ENCODE peak calls at places on chromosomes 12 and 14, in seven cellular contexts. E is left lung, P is RWPE2, L is A673, V is IMR-90, S is upper lobe of right lung, K is dorsolateral prefrontal cortex. O is an unnamed sample.
A peak's percentile ranks its signal among the peaks of the same experiment; 100 is the strongest.

GRCh38 chr12:64028541-64028940 is 184.0 kb downstream of the SRGAP1 start:
- DNase-seq in E (no peak), P (no peak), L (no peak), V (no peak), S (no peak), K (no peak), O (no peak)

GRCh38 chr14:94560782-94561655 is at the start of gene SERPINA4:
- DNase-seq in E (no peak), P (peak; percentile 51), L (no peak), V (no peak), S (no peak), K (no peak), O (no peak)

GRCh38 chr12:94427520-94428381 is 31.9 kb downstream of the CEP83 start:
- DNase-seq in E (no peak), P (no peak), L (peak; percentile 83), V (peak; percentile 82), S (no peak), K (no peak), O (peak; percentile 85)

GRCh38 chr14:99744199-99744872 is 48.9 kb upstream of the EML1 start:
- DNase-seq in E (peak; percentile 9), P (no peak), L (no peak), V (peak; percentile 67), S (no peak), K (no peak), O (no peak)

GRCh38 chr12:132393991-132394949 is 64.9 kb upstream of the GALNT9 start:
- DNase-seq in E (peak; percentile 54), P (peak; percentile 36), L (no peak), V (no peak), S (peak; percentile 52), K (peak; percentile 18), O (no peak)

GRCh38 chr12:95836185-95836609 is 22.6 kb upstream of the SNRPF start:
- DNase-seq in E (no peak), P (no peak), L (peak; percentile 84), V (peak; percentile 78), S (no peak), K (no peak), O (peak; percentile 87)

GRCh38 chr12:132151766-132152410 is 7.6 kb downstream of the NOC4L start:
- DNase-seq in E (no peak), P (peak; percentile 56), L (no peak), V (no peak), S (peak; percentile 63), K (no peak), O (no peak)

GRCh38 chr14:60760648-60761364 is 26.2 kb downstream of the MNAT1 start:
- DNase-seq in E (no peak), P (no peak), L (no peak), V (no peak), S (no peak), K (no peak), O (no peak)

GRCh38 chr12:124630791-124631313 is 63.4 kb upstream of the NCOR2 start:
- DNase-seq in E (no peak), P (no peak), L (no peak), V (no peak), S (no peak), K (no peak), O (no peak)

GRCh38 chr12:110741371-110741770 is 1.3 kb downstream of the PPP1CC start:
- DNase-seq in E (no peak), P (no peak), L (no peak), V (no peak), S (no peak), K (no peak), O (peak; percentile 47)

GRCh38 chr12:906077-906585 is 43.4 kb downstream of the RAD52 start:
- DNase-seq in E (no peak), P (no peak), L (no peak), V (no peak), S (no peak), K (no peak), O (no peak)

GRCh38 chr12:66596189-66596588 is 82.7 kb downstream of the GRIP1 start:
- DNase-seq in E (no peak), P (no peak), L (no peak), V (peak; percentile 7), S (no peak), K (no peak), O (peak; percentile 71)

GRCh38 chr12:54762390-54762789 is 91.9 kb upstream of the MUCL1 start:
- DNase-seq in E (no peak), P (no peak), L (no peak), V (no peak), S (no peak), K (no peak), O (no peak)

GRCh38 chr12:55707841-55708694 is at the start of gene ITGA7:
- DNase-seq in E (peak; percentile 96), P (no peak), L (peak; percentile 73), V (no peak), S (peak; percentile 84), K (peak; percentile 46), O (no peak)

GRCh38 chr14:85190251-85190650 is 339.7 kb upstream of the FLRT2 start:
- DNase-seq in E (no peak), P (no peak), L (no peak), V (no peak), S (no peak), K (no peak), O (no peak)

GRCh38 chr12:18864900-18865561 is 127.1 kb downstream of the CAPZA3 start:
- DNase-seq in E (no peak), P (no peak), L (no peak), V (peak; percentile 73), S (no peak), K (no peak), O (no peak)

GRCh38 chr12:59396941-59397340 is 198.9 kb upstream of the SLC16A7 start:
- DNase-seq in E (no peak), P (no peak), L (no peak), V (peak; percentile 36), S (no peak), K (no peak), O (no peak)

GRCh38 chr12:47823422-47824086 is 3.9 kb upstream of the HDAC7 start:
- DNase-seq in E (no peak), P (no peak), L (no peak), V (no peak), S (no peak), K (no peak), O (no peak)

GRCh38 chr12:47824198-47824597 is 4.5 kb upstream of the HDAC7 start:
- DNase-seq in E (no peak), P (no peak), L (no peak), V (no peak), S (no peak), K (no peak), O (no peak)

GRCh38 chr12:47822863-47823262 is 3.2 kb upstream of the HDAC7 start:
- DNase-seq in E (no peak), P (no peak), L (no peak), V (no peak), S (no peak), K (no peak), O (no peak)

GRCh38 chr12:47825239-47825639 is 5.5 kb upstream of the HDAC7 start:
- DNase-seq in E (peak; percentile 77), P (peak; percentile 83), L (no peak), V (no peak), S (peak; percentile 84), K (no peak), O (no peak)

GRCh38 chr12:47824629-47825028 is 4.9 kb upstream of the HDAC7 start:
- DNase-seq in E (no peak), P (no peak), L (no peak), V (no peak), S (no peak), K (no peak), O (no peak)
- H3K27ac ChIP-seq in E (peak overlapping the region; percentile 81), P (peak overlapping the region; percentile 95), L (no peak overlapping the region), V (no peak overlapping the region), S (peak overlapping the region; percentile 97), K (no peak overlapping the region), O (no peak overlapping the region)

GRCh38 chr14:41167040-41167439 is 439.6 kb upstream of the LRFN5 start:
- DNase-seq in E (no peak), P (no peak), L (no peak), V (no peak), S (no peak), K (no peak), O (no peak)
- TF ChIP-seq CTCF in E (no peak), P (no peak), L (no peak), V (no peak), S (no peak), K (no peak), O (no peak)

GRCh38 chr12:121786441-121786825 is 7.1 kb downstream of the RHOF start:
- DNase-seq in E (peak; percentile 76), P (peak; percentile 98), L (no peak), V (peak; percentile 94), S (peak; percentile 84), K (no peak), O (peak; percentile 42)

GRCh38 chr12:121784460-121784859 is 9.0 kb downstream of the RHOF start:
- DNase-seq in E (no peak), P (no peak), L (no peak), V (peak; percentile 93), S (no peak), K (no peak), O (peak; percentile 69)

GRCh38 chr12:121789233-121789781 is 4.2 kb downstream of the RHOF start:
- DNase-seq in E (peak; percentile 87), P (no peak), L (no peak), V (no peak), S (peak; percentile 74), K (no peak), O (no peak)

GRCh38 chr12:121788176-121788818 is 5.2 kb downstream of the RHOF start:
- DNase-seq in E (no peak), P (no peak), L (no peak), V (no peak), S (no peak), K (no peak), O (no peak)

DNA sequence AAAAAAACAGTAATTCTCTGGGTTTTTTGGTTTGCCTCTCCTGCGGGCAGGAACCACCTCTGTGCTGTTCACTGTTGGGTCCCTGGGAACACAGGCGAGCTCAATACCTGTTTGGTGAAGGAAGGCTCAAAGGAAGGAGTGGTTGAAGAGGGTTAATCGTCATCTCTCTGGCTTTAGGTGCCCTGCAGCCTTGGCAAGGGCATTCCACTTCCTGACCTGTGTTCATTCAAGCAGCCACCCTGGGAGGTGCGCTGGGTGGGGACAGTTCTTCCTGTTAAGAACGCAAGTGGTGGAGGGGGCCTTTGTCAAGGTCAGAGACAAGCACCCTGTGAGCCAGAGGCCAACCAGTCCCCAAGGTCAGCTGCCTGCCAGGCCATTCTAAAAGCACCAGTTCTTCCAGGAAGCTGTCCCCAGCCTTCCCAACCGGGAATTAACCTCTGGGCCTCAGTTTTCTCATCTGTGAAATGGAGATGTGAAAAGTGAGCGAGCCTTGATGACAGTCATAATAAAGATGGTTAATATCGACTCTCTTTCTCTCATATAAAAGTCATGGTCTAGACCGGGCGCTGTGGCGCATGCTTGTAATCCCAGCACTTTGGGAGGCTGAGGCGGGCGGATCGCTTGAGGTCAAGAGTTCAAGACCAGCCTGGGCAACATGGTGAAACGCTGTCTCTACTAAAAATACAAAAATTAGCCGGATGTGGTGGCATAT is 6.3 kb downstream of the RHOF start:
- DNase-seq in E (peak; percentile 81), P (no peak), L (no peak), V (no peak), S (peak; percentile 75), K (no peak), O (no peak)
- H3K27ac ChIP-seq in E (peak overlapping the region; percentile 47), P (peak overlapping the region; percentile 75), L (no peak overlapping the region), V (no peak overlapping the region), S (no peak overlapping the region), K (no peak overlapping the region), O (no peak overlapping the region)

DNA sequence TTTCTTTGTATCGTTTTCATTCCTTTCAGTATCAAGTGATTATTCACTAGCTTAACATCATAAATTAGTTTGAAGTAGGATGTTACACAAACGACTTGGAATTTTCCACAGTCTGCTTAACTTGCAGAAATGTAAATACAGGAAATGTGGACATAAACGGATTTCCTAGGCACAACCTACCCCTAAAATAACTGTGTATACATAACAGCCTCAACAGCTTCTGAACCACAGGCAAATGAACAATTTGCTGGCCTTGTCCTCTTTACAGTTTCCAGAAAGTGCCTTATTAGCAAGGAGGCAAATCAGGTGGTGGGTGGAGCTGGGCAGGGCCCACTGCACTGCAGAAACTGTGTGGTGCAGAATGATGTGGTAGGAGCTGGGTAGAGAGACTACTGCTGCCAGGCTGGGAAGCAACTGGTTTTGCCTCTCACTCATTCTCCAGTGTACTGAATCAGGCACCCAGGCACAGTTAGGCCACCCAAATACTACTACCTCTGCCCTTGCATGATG is 14.1 kb downstream of the DRAM1 start:
- DNase-seq in E (peak; percentile 83), P (no peak), L (peak; percentile 96), V (peak; percentile 95), S (peak; percentile 77), K (no peak), O (peak; percentile 95)
- TF ChIP-seq CTCF in E (no peak), P (no peak), L (no peak), V (no peak), S (no peak), K (no peak), O (no peak)